ENCODE peak calls at places on chromosome 16, in eight cellular contexts. C is heart left ventricle, N is body of pancreas, I is adrenal gland, L is tibial nerve, X is endothelial cell of umbilical vein, P is uterus, D is testis. W is an unnamed sample.
A peak's percentile ranks its signal among the peaks of the same experiment; 100 is the strongest.

GRCh38 chr16:48978501-48978900 is 303.1 kb downstream of the CBLN1 start:
- DNase-seq in N (no peak), D (no peak), C (no peak), I (no peak), P (no peak), X (no peak), L (no peak), W (no peak)

GRCh38 chr16:84355149-84355548 is 13.2 kb upstream of the ATP2C2 start:
- DNase-seq in X (no peak), C (no peak), L (no peak), N (no peak), D (no peak), I (no peak), P (no peak), W (no peak)

GRCh38 chr16:3907586-3907985 is 27.1 kb upstream of the CREBBP start:
- DNase-seq in D (no peak), P (no peak), N (no peak), C (no peak), X (no peak), I (no peak), L (no peak), W (no peak)

GRCh38 chr16:56851671-56852400 is 13.2 kb upstream of the SLC12A3 start:
- DNase-seq in P (no peak), I (no peak), X (peak; percentile 22), N (no peak), C (no peak), D (no peak), L (no peak), W (no peak)

GRCh38 chr16:77960771-77961170 is 61.6 kb upstream of the CLEC3A start:
- DNase-seq in N (no peak), P (no peak), X (no peak), D (no peak), C (no peak), I (no peak), L (no peak), W (no peak)

GRCh38 chr16:4846503-4846900 is 586 bp downstream of the GLYR1 start:
- DNase-seq in I (peak; percentile 82), X (peak; percentile 77), N (peak; percentile 41), L (no peak), C (peak; percentile 59), P (no peak), D (peak; percentile 79), W (peak; percentile 47)

GRCh38 chr16:383326-384020 is 1.7 kb upstream of the PGAP6 start:
- DNase-seq in C (no peak), X (peak; percentile 31), L (no peak), P (no peak), D (no peak), N (peak; percentile 86), I (peak; percentile 64), W (no peak)

GRCh38 chr16:49620868-49621239 is 235.1 kb downstream of the ZNF423 start:
- DNase-seq in P (peak; percentile 20), I (no peak), N (no peak), D (no peak), L (no peak), C (no peak), X (no peak), W (no peak)

GRCh38 chr16:31427441-31428276 is 501 bp downstream of the COX6A2 start:
- DNase-seq in I (peak; percentile 42), L (no peak), P (peak; percentile 56), C (peak; percentile 74), D (peak; percentile 79), X (peak; percentile 8), N (peak; percentile 66), W (peak; percentile 91)

GRCh38 chr16:54050281-54051210 is 236.0 kb downstream of the IRX3 start:
- DNase-seq in I (no peak), P (no peak), L (no peak), C (no peak), X (no peak), D (no peak), N (no peak), W (no peak)

GRCh38 chr16:19361587-19361986 is 56.1 kb upstream of the TMC5 start:
- DNase-seq in L (no peak), P (no peak), I (no peak), C (no peak), X (no peak), N (no peak), D (no peak), W (no peak)

GRCh38 chr16:53565300-53565699 is 62.3 kb upstream of the AKTIP start:
- DNase-seq in X (no peak), C (no peak), I (no peak), N (no peak), L (no peak), D (no peak), P (no peak), W (no peak)

GRCh38 chr16:77359065-77359502 is 75.8 kb downstream of the ADAMTS18 start:
- DNase-seq in I (no peak), L (no peak), X (peak; percentile 51), P (no peak), C (no peak), N (no peak), D (no peak), W (no peak)

GRCh38 chr16:29667755-29668154 is 4.7 kb downstream of the SPN start:
- DNase-seq in I (no peak), N (no peak), X (no peak), P (no peak), D (no peak), L (no peak), C (no peak), W (no peak)
- TF ChIP-seq POLR2A in I (no peak), N (no peak), X (no peak), P (no peak), D (no peak), L (no peak), C (no peak), W (no peak)

DNA sequence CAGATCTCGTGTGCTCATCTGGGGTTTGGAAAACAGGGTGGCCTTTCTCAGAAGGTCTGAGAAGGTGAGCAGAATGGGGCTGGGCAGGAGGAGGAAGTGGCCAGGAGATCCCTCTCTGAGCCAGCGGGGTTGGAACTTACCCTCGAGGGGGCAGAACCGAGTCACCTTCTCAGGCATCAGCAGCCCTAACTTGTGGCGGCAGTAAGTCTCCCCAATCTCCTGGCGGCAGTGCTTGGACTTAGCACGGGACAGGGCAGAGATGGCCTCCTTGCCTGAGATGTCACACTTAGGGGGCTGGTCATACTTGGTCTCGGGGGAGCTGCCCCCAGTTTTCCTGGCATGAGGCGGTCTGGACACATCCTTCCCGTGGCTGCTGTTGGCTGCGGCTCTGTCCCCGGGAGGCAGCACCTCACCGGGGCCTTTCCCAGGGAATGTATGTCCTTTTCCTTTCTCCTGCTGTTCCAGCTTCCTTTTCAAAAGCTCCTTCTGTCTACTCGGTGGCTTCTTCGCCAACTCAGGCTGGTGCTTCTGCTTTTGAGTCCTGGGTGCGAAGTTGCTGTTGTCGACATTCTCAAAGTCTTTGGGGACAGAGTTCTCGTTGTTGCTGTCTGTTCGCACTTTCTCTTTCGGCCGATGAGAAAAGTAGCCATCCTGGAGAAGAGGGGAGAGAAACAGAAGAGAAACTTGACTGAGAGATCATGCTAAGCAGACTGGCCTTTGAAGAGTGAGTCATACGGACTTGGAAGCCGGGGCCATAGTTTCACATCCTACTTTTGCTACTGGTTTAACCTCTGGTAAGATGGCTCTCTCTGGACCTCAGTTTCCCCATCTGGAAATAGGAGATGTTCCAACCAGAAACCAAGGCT is 211.7 kb downstream of the XYLT1 start:
- DNase-seq in D (no peak), L (no peak), I (no peak), P (no peak), C (no peak), X (no peak), N (no peak), W (no peak)
- H3K4me3 ChIP-seq in D (no peak overlapping the region), L (no peak overlapping the region), I (no peak overlapping the region), P (no peak overlapping the region), C (no peak overlapping the region), X (no peak overlapping the region), N (no peak overlapping the region), W (no peak overlapping the region)

DNA sequence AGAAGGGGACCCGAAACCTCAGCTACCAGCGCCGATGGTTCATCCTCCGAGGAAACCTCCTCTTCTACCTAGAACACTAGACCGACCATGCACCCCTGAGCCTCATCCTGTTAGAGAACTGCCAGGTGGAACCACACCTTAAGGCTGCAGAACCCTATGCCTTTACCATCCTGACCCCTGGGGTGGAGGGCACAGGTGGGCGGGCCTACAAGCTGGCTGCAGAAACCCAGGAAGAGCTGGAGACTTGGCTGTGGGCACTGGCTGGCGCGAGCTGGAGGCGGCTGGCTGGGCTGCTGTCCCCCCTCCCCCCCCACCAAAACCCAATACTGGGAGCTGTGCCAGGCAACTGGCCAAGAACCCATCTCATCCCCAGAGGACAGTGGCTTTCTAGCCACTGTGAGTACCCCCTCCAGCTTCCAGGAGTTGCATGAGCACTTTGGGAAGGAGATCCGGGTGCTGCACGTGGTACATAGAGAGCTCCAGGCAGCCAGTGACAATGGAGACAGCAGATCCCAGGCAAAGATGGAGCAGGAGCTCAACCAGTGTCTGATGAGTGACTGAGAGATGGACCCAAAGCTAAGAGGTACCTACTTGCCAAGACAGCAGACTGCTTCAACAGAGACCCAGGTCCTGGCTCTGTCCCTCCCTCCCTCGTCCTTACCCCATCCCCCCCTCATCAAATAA is 1.4 kb upstream of the CD2BP2 start:
- DNase-seq in P (peak; percentile 34), I (peak; percentile 67), L (no peak), C (no peak), X (no peak), D (no peak), N (no peak), W (no peak)
- TF ChIP-seq POLR2A in P (no peak), I (no peak), L (no peak), C (no peak), X (no peak), D (no peak), N (no peak), W (no peak)

DNA sequence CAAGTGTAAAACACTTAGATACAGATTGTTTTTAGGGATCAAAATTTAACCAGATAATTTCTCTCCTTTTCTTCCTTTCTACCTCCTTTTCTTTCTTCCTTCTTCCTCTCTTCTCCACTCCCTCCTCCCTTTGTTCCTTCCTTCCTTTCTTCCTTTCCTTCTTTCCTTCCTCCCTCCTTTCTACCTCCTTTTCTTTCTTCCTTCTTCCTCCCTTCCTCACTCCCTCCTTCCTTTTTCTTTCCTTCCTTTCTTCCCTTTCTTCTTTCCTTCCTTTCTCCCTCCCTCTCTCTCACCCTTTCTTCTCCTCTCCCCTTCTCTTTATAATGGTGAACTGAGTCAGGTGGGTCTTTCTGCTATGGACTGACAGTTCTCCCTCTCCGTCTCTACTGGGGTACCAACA is 397.5 kb upstream of the CDH11 start:
- DNase-seq in P (no peak), N (no peak), C (no peak), X (no peak), L (no peak), D (no peak), I (no peak), W (no peak)
- H3K4me3 ChIP-seq in P (no peak overlapping the region), N (no peak overlapping the region), C (no peak overlapping the region), X (no peak overlapping the region), L (no peak overlapping the region), D (no peak overlapping the region), I (no peak overlapping the region), W (no peak overlapping the region)